ENCODE peak calls at places on chromosomes 6 and 20, in four cellular contexts. M is Right ventricle myocardium superior; S is NCI-H524 treated with DMSO at 0.1 percent for 48 hours; W is activated CD4-positive, alpha-beta T cell treated with anti-CD3 and anti-CD28 coated beads, Interleukin-2, amount 50 U/mL, for 1 hour. E is an unnamed sample.

GRCh38 chr20:25048519-25048952 is 9.4 kb downstream of the ACSS1 start:
- DNase-seq in M (no peak), S (no peak), W (no peak), E (peak)

GRCh38 chr20:49942942-49943341 is 6.7 kb downstream of the RNF114 start:
- DNase-seq in S (no peak), W (no peak), M (no peak), E (no peak)

GRCh38 chr6:31597006-31597405 is 4.2 kb upstream of the NCR3 start:
- DNase-seq in W (no peak), M (no peak), S (peak), E (no peak)

GRCh38 chr20:2695206-2695983 is 2.8 kb downstream of the EBF4 start:
- DNase-seq in W (no peak), M (no peak), S (no peak), E (no peak)

GRCh38 chr6:82118150-82118562 is 129.4 kb downstream of the IBTK start:
- DNase-seq in S (no peak), W (no peak), M (no peak), E (no peak)

GRCh38 chr6:25889877-25890853 is 16.1 kb upstream of the SLC17A3 start:
- DNase-seq in M (no peak), S (peak), W (no peak), E (peak)

GRCh38 chr6:85006362-85006761 is 242.0 kb upstream of the TBX18 start:
- DNase-seq in W (no peak), S (no peak), M (no peak), E (no peak)

GRCh38 chr6:151384151-151384550 is 7.2 kb downstream of the ZBTB2 start:
- DNase-seq in M (no peak), W (no peak), S (no peak), E (no peak)

GRCh38 chr6:16374796-16375195 is 136.4 kb downstream of the GMPR start:
- DNase-seq in M (no peak), S (no peak), W (no peak), E (no peak)

GRCh38 chr6:2229742-2230141 is 15.7 kb downstream of the GMDS start:
- DNase-seq in W (no peak), S (no peak), M (no peak), E (no peak)